ENCODE peak calls at places on chromosome 10, in eight cellular contexts. I is upper lobe of right lung, X is AG09309, G is colonic mucosa, J is lower lobe of right lung, F is esophagus squamous epithelium, L is GM06990, Z is CD14-positive monocyte. A is an unnamed sample.

GRCh38 chr10:89391882-89392756 is at the start of gene IFIT1:
- DNase-seq in Z (no peak), I (no peak), X (peak; percentile 92), G (peak; percentile 73), J (no peak), F (no peak), L (peak; percentile 52), A (no peak)

GRCh38 chr10:52050429-52051047 is 263.5 kb upstream of the DKK1 start:
- DNase-seq in I (no peak), G (no peak), Z (no peak), F (no peak), J (no peak), X (no peak), L (no peak), A (no peak)

GRCh38 chr10:122713091-122713885 is 13.6 kb upstream of the C10orf120 start:
- DNase-seq in I (no peak), G (no peak), J (no peak), L (no peak), Z (no peak), X (no peak), F (no peak), A (no peak)

GRCh38 chr10:60977161-60978128 is 33.5 kb upstream of the RHOBTB1 start:
- DNase-seq in L (no peak), X (no peak), I (no peak), F (no peak), J (no peak), Z (no peak), G (no peak), A (no peak)

GRCh38 chr10:96578633-96579032 is 8.2 kb downstream of the TM9SF3 start:
- DNase-seq in G (no peak), J (no peak), Z (no peak), X (no peak), F (no peak), L (no peak), I (no peak), A (no peak)

GRCh38 chr10:104274762-104275721 is 6.1 kb downstream of the GSTO2 start:
- DNase-seq in I (peak; percentile 84), Z (no peak), G (peak; percentile 65), X (no peak), J (peak; percentile 76), F (no peak), L (peak; percentile 59), A (no peak)

GRCh38 chr10:5890519-5890878 is 456 bp downstream of the FBH1 start:
- DNase-seq in F (no peak), J (no peak), X (no peak), Z (no peak), L (peak; percentile 43), G (peak; percentile 41), I (no peak), A (no peak)

GRCh38 chr10:112775347-112775746 is 174.7 kb upstream of the TCF7L2 start:
- DNase-seq in F (no peak), J (no peak), X (no peak), I (no peak), Z (no peak), L (no peak), G (no peak), A (no peak)

GRCh38 chr10:119469846-119470245 is 72.7 kb downstream of the RGS10 start:
- DNase-seq in J (no peak), Z (no peak), X (no peak), G (no peak), L (no peak), F (no peak), I (no peak), A (no peak)

GRCh38 chr10:68897336-68897741 is 3.8 kb upstream of the DDX50 start:
- DNase-seq in L (no peak), Z (no peak), I (no peak), X (peak; percentile 34), G (peak; percentile 73), J (no peak), F (no peak), A (no peak)

GRCh38 chr10:828191-828590 is 103.3 kb downstream of the LARP4B start:
- DNase-seq in G (no peak), X (no peak), Z (no peak), I (no peak), L (no peak), J (no peak), F (no peak), A (peak; percentile 25)

GRCh38 chr10:844552-844951 is 87.0 kb downstream of the LARP4B start:
- DNase-seq in Z (no peak), J (no peak), X (peak; percentile 25), G (no peak), L (no peak), F (no peak), I (no peak), A (no peak)

GRCh38 chr10:70418713-70419112 is 14.8 kb downstream of the EIF4EBP2 start:
- DNase-seq in I (no peak), J (no peak), Z (no peak), G (no peak), F (no peak), L (no peak), X (no peak), A (no peak)

GRCh38 chr10:4267084-4267774 is 482.2 kb upstream of the KLF6 start:
- DNase-seq in I (no peak), F (no peak), Z (no peak), X (no peak), J (no peak), G (no peak), L (no peak), A (no peak)

GRCh38 chr10:110216240-110216639 is 8.8 kb downstream of the MXI1 start:
- DNase-seq in I (no peak), G (no peak), F (no peak), Z (no peak), X (no peak), L (no peak), J (no peak), A (no peak)

GRCh38 chr10:6924166-6924565 is 344.1 kb upstream of the PRKCQ start:
- DNase-seq in X (no peak), L (no peak), Z (no peak), I (no peak), F (no peak), G (no peak), J (no peak), A (no peak)

GRCh38 chr10:6929157-6929830 is 349.2 kb upstream of the PRKCQ start:
- DNase-seq in Z (no peak), G (no peak), J (no peak), F (no peak), X (no peak), I (no peak), L (no peak), A (no peak)

GRCh38 chr10:6927001-6927400 is 346.9 kb upstream of the PRKCQ start:
- DNase-seq in X (no peak), G (no peak), F (no peak), Z (no peak), I (no peak), J (no peak), L (no peak), A (no peak)

DNA sequence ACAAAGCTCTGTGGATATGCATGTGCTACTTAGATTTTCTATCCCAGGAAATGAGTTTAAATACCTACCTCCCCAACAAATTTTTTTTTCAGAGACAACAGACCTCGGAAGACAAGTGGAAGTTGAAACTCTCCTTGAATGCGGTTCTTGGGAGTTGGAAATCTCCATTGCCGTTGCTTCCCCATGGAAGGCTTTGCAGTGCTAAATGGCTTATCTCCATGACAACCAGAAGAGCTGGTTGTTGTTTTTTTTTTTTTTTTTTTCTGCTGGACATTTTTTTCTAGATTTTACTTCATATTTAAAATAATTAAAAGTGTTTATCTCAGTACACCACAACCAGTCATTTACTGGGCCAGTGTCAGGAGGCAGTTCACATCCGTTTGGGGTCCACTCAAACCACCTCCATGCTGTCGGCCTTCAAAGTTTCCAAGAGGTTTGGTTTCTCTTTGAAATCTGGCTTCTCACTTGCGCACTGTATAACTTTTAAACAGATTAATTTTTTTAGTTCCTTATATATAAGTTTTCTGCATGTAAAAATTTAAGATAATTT is 348.5 kb upstream of the PRKCQ start:
- DNase-seq in J (no peak), Z (no peak), L (no peak), X (no peak), F (no peak), G (no peak), I (no peak), A (no peak)
- TF ChIP-seq CTCF in J (no peak), Z (no peak), L (no peak), X (no peak), F (no peak), G (no peak), I (no peak), A (no peak)

GRCh38 chr10:121595806-121596667 is 2.2 kb downstream of the FGFR2 start:
- DNase-seq in L (no peak), F (no peak), I (no peak), J (no peak), X (no peak), Z (no peak), G (no peak), A (no peak)

GRCh38 chr10:121598261-121599249 is at the start of gene FGFR2:
- DNase-seq in J (peak; percentile 83), X (no peak), L (no peak), F (no peak), I (peak; percentile 92), Z (no peak), G (peak; percentile 86), A (peak; percentile 91)

GRCh38 chr10:121595321-121595805 is 2.9 kb downstream of the FGFR2 start:
- DNase-seq in Z (no peak), J (no peak), F (no peak), G (no peak), L (no peak), I (no peak), X (no peak), A (no peak)

GRCh38 chr10:121597504-121598241 is 571 bp downstream of the FGFR2 start:
- DNase-seq in J (no peak), I (no peak), Z (no peak), F (no peak), X (no peak), L (no peak), G (no peak), A (no peak)

GRCh38 chr10:121596668-121597503 is 1.4 kb downstream of the FGFR2 start:
- DNase-seq in Z (no peak), G (peak; percentile 55), X (no peak), I (peak; percentile 79), L (no peak), J (no peak), F (no peak), A (no peak)
- TF ChIP-seq CTCF in Z (no peak), G (no peak), X (no peak), I (peak; percentile 37), L (no peak), J (peak; percentile 31), F (peak; percentile 13), A (peak; percentile 51)

DNA sequence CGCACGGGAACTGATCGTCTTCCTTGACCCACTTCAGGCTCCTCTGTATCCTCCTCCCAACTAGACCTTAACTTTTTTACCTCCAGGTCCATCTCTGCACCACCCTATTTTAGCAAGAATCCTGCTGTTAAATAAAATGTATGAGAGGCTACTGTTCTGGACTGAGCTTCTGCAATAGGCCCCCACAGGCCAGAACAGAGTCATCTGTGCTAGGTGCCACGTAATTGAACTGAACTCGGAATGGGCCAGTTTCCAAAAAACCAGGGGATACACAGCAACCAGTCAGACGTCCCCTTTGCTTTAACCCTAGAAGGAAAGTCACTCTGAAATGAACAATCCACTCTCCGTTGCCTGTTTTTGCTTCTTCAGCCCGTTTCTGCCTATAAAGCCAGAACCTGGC is 71.3 kb downstream of the CHST15 start:
- DNase-seq in L (no peak), J (no peak), X (no peak), Z (no peak), I (no peak), F (no peak), G (no peak), A (no peak)
- TF ChIP-seq CTCF in L (no peak), J (no peak), X (no peak), Z (no peak), I (no peak), F (no peak), G (no peak), A (no peak)

GRCh38 chr10:35306852-35307251 is 29.5 kb upstream of the CCNY start:
- DNase-seq in G (peak; percentile 23), X (no peak), Z (no peak), F (no peak), J (peak; percentile 64), I (peak; percentile 67), L (no peak), A (no peak)
- TF ChIP-seq CTCF in G (no peak), X (no peak), Z (no peak), F (no peak), J (no peak), I (no peak), L (no peak), A (no peak)

A was measured in osteocyte.